ENCODE peak calls at places on chromosomes 3 and 15, in ten cellular contexts. One of them, this sample, is unnamed.

GRCh38 chr3:120350431-120350941 is 1.3 kb upstream of the LRRC58 start:
- DNase-seq in activated CD8-positive, alpha-beta memory T cell treated with anti-CD3 and anti-CD28 coated beads, Interleukin-2, amount 10 ng/mL, durations not matched to agents 7 days and 5 days: no peak
- DNase-seq in HT-29: peak; percentile 43
- DNase-seq in endothelial cell of umbilical vein: peak; percentile 27
- DNase-seq in naive B cell: no peak
- DNase-seq in mesothelial cell of epicardium: no peak
- DNase-seq in T-helper 1 cell: no peak
- DNase-seq in T-helper 2 cell: no peak
- DNase-seq in activated naive CD4-positive, alpha-beta T cell treated with anti-CD3 and anti-CD28 coated beads for 36 hours: no peak
- DNase-seq in LoVo: peak; percentile 52
- DNase-seq in this sample: no peak

GRCh38 chr3:64550745-64551144 is 137.1 kb downstream of the ADAMTS9 start:
- DNase-seq in endothelial cell of umbilical vein: no peak
- DNase-seq in activated CD8-positive, alpha-beta memory T cell treated with anti-CD3 and anti-CD28 coated beads, Interleukin-2, amount 10 ng/mL, durations not matched to agents 7 days and 5 days: no peak
- DNase-seq in activated naive CD4-positive, alpha-beta T cell treated with anti-CD3 and anti-CD28 coated beads for 36 hours: no peak
- DNase-seq in mesothelial cell of epicardium: no peak
- DNase-seq in T-helper 2 cell: no peak
- DNase-seq in HT-29: no peak
- DNase-seq in T-helper 1 cell: no peak
- DNase-seq in LoVo: no peak
- DNase-seq in naive B cell: no peak
- DNase-seq in this sample: no peak

GRCh38 chr15:61097852-61098251 is 131.2 kb downstream of the RORA start:
- DNase-seq in endothelial cell of umbilical vein: no peak
- DNase-seq in naive B cell: no peak
- DNase-seq in mesothelial cell of epicardium: no peak
- DNase-seq in T-helper 2 cell: no peak
- DNase-seq in HT-29: no peak
- DNase-seq in activated naive CD4-positive, alpha-beta T cell treated with anti-CD3 and anti-CD28 coated beads for 36 hours: no peak
- DNase-seq in LoVo: no peak
- DNase-seq in T-helper 1 cell: no peak
- DNase-seq in activated CD8-positive, alpha-beta memory T cell treated with anti-CD3 and anti-CD28 coated beads, Interleukin-2, amount 10 ng/mL, durations not matched to agents 7 days and 5 days: no peak
- DNase-seq in this sample: no peak

GRCh38 chr3:11774296-11774877 is 72.3 kb downstream of the TAMM41 start:
- DNase-seq in LoVo: peak; percentile 19
- DNase-seq in endothelial cell of umbilical vein: peak; percentile 60
- DNase-seq in T-helper 2 cell: no peak
- DNase-seq in activated naive CD4-positive, alpha-beta T cell treated with anti-CD3 and anti-CD28 coated beads for 36 hours: no peak
- DNase-seq in T-helper 1 cell: no peak
- DNase-seq in mesothelial cell of epicardium: no peak
- DNase-seq in HT-29: peak; percentile 77
- DNase-seq in activated CD8-positive, alpha-beta memory T cell treated with anti-CD3 and anti-CD28 coated beads, Interleukin-2, amount 10 ng/mL, durations not matched to agents 7 days and 5 days: no peak
- DNase-seq in naive B cell: no peak
- DNase-seq in this sample: no peak

GRCh38 chr3:17749705-17750293 is 7.4 kb upstream of the TBC1D5 start:
- DNase-seq in T-helper 2 cell: peak; percentile 56
- DNase-seq in T-helper 1 cell: peak; percentile 39
- DNase-seq in mesothelial cell of epicardium: no peak
- DNase-seq in endothelial cell of umbilical vein: no peak
- DNase-seq in activated CD8-positive, alpha-beta memory T cell treated with anti-CD3 and anti-CD28 coated beads, Interleukin-2, amount 10 ng/mL, durations not matched to agents 7 days and 5 days: peak; percentile 55
- DNase-seq in HT-29: no peak
- DNase-seq in naive B cell: no peak
- DNase-seq in activated naive CD4-positive, alpha-beta T cell treated with anti-CD3 and anti-CD28 coated beads for 36 hours: no peak
- DNase-seq in LoVo: no peak
- DNase-seq in this sample: no peak

GRCh38 chr3:192091831-192092230 is 630.9 kb downstream of the PYDC2 start:
- DNase-seq in activated CD8-positive, alpha-beta memory T cell treated with anti-CD3 and anti-CD28 coated beads, Interleukin-2, amount 10 ng/mL, durations not matched to agents 7 days and 5 days: no peak
- DNase-seq in HT-29: no peak
- DNase-seq in T-helper 2 cell: no peak
- DNase-seq in endothelial cell of umbilical vein: no peak
- DNase-seq in activated naive CD4-positive, alpha-beta T cell treated with anti-CD3 and anti-CD28 coated beads for 36 hours: no peak
- DNase-seq in mesothelial cell of epicardium: no peak
- DNase-seq in LoVo: no peak
- DNase-seq in T-helper 1 cell: no peak
- DNase-seq in naive B cell: no peak
- DNase-seq in this sample: no peak

GRCh38 chr3:127671523-127672428 is 976 bp upstream of the ABTB1 start:
- DNase-seq in HT-29: peak; percentile 16
- DNase-seq in activated CD8-positive, alpha-beta memory T cell treated with anti-CD3 and anti-CD28 coated beads, Interleukin-2, amount 10 ng/mL, durations not matched to agents 7 days and 5 days: peak; percentile 63
- DNase-seq in activated naive CD4-positive, alpha-beta T cell treated with anti-CD3 and anti-CD28 coated beads for 36 hours: peak; percentile 38
- DNase-seq in LoVo: no peak
- DNase-seq in endothelial cell of umbilical vein: peak; percentile 7
- DNase-seq in naive B cell: peak; percentile 46
- DNase-seq in T-helper 2 cell: peak; percentile 47
- DNase-seq in T-helper 1 cell: peak; percentile 28
- DNase-seq in mesothelial cell of epicardium: no peak
- DNase-seq in this sample: no peak

GRCh38 chr3:108301695-108302404 is 5.5 kb downstream of the HHLA2 start:
- DNase-seq in T-helper 2 cell: peak; percentile 80
- DNase-seq in activated CD8-positive, alpha-beta memory T cell treated with anti-CD3 and anti-CD28 coated beads, Interleukin-2, amount 10 ng/mL, durations not matched to agents 7 days and 5 days: peak; percentile 59
- DNase-seq in naive B cell: no peak
- DNase-seq in LoVo: no peak
- DNase-seq in T-helper 1 cell: peak; percentile 54
- DNase-seq in mesothelial cell of epicardium: no peak
- DNase-seq in endothelial cell of umbilical vein: no peak
- DNase-seq in HT-29: no peak
- DNase-seq in activated naive CD4-positive, alpha-beta T cell treated with anti-CD3 and anti-CD28 coated beads for 36 hours: peak; percentile 26
- DNase-seq in this sample: no peak

GRCh38 chr3:198071602-198072285 is 111.7 kb downstream of the LMLN start:
- DNase-seq in activated naive CD4-positive, alpha-beta T cell treated with anti-CD3 and anti-CD28 coated beads for 36 hours: peak; percentile 80
- DNase-seq in T-helper 1 cell: peak; percentile 79
- DNase-seq in activated CD8-positive, alpha-beta memory T cell treated with anti-CD3 and anti-CD28 coated beads, Interleukin-2, amount 10 ng/mL, durations not matched to agents 7 days and 5 days: peak; percentile 76
- DNase-seq in HT-29: peak; percentile 87
- DNase-seq in T-helper 2 cell: peak; percentile 88
- DNase-seq in mesothelial cell of epicardium: no peak
- DNase-seq in LoVo: peak; percentile 61
- DNase-seq in naive B cell: no peak
- DNase-seq in endothelial cell of umbilical vein: peak; percentile 79
- DNase-seq in this sample: no peak